ENCODE peak calls at places on chromosomes 5 and 9, in four cellular contexts. U is GM12878, T is tibial artery, B is esophagus squamous epithelium. C is an unnamed sample.
A peak's percentile ranks its signal among the peaks of the same experiment; 100 is the strongest.

GRCh38 chr9:70080481-70081119 is 37.0 kb downstream of the MAMDC2 start:
- DNase-seq in U (no peak), T (peak; percentile 76), B (no peak), C (no peak)

GRCh38 chr9:3285365-3286161 is 240.2 kb downstream of the RFX3 start:
- DNase-seq in U (no peak), T (no peak), B (no peak), C (no peak)

GRCh38 chr5:93621340-93621872 is 38.4 kb downstream of the NR2F1 start:
- DNase-seq in U (no peak), T (peak; percentile 84), B (no peak), C (no peak)

GRCh38 chr5:14199902-14200301 is 56.8 kb downstream of the TRIO start:
- DNase-seq in U (no peak), T (no peak), B (no peak), C (no peak)

GRCh38 chr5:73774924-73775323 is 148.9 kb downstream of the ARHGEF28 start:
- DNase-seq in U (no peak), T (no peak), B (no peak), C (no peak)

GRCh38 chr9:129702563-129702962 is 37.1 kb downstream of the PRRX2 start:
- DNase-seq in U (no peak), T (peak; percentile 88), B (no peak), C (peak; percentile 38)

GRCh38 chr9:76787677-76788076 is 23.4 kb downstream of the PCA3 start:
- DNase-seq in U (no peak), T (no peak), B (no peak), C (no peak)

GRCh38 chr9:121304707-121305106 is 36.7 kb downstream of the GSN start:
- DNase-seq in U (no peak), T (no peak), B (no peak), C (no peak)

GRCh38 chr5:66169534-66169933 is 25.4 kb downstream of the SREK1 start:
- DNase-seq in U (no peak), T (no peak), B (no peak), C (no peak)

GRCh38 chr9:129252937-129253819 is 75.1 kb upstream of the IER5L start:
- DNase-seq in U (no peak), T (peak; percentile 91), B (no peak), C (no peak)

GRCh38 chr9:136623849-136624183 is 38.9 kb upstream of the EGFL7 start:
- DNase-seq in U (no peak), T (no peak), B (no peak), C (peak; percentile 91)

GRCh38 chr9:32741706-32742105 is 41.6 kb upstream of the TMEM215 start:
- DNase-seq in U (no peak), T (no peak), B (no peak), C (no peak)

GRCh38 chr9:115063058-115063850 is 54.7 kb downstream of the TNC start:
- DNase-seq in U (no peak), T (no peak), B (no peak), C (peak; percentile 28)

GRCh38 chr9:93828331-93829097 is 126.6 kb downstream of the BARX1 start:
- DNase-seq in U (no peak), T (no peak), B (no peak), C (no peak)

GRCh38 chr5:62111428-62111827 is 194.6 kb upstream of the KIF2A start:
- DNase-seq in U (no peak), T (no peak), B (no peak), C (no peak)

GRCh38 chr9:10005206-10005605 is 607.6 kb downstream of the PTPRD start:
- DNase-seq in U (no peak), T (no peak), B (no peak), C (no peak)

GRCh38 chr9:34428325-34428958 is 29.9 kb downstream of the FAM219A start:
- DNase-seq in U (no peak), T (no peak), B (no peak), C (no peak)

GRCh38 chr9:96009690-96010477 is 134.4 kb downstream of the ERCC6L2 start:
- DNase-seq in U (no peak), T (no peak), B (no peak), C (no peak)

GRCh38 chr9:87008667-87009066 is 61.4 kb upstream of the GAS1 start:
- DNase-seq in U (no peak), T (no peak), B (no peak), C (no peak)

GRCh38 chr9:87269296-87269695 is 228.4 kb upstream of the DAPK1 start:
- DNase-seq in U (no peak), T (no peak), B (no peak), C (no peak)

GRCh38 chr9:98732801-98733200 is 24.1 kb upstream of the GABBR2 start:
- DNase-seq in U (no peak), T (no peak), B (no peak), C (peak; percentile 17)
- H3K4me1 ChIP-seq in U (no peaks in the 10 kb centered on the region), T (no peaks in the 10 kb centered on the region), B (no peaks in the 10 kb centered on the region), C (peaks cover 12% of the 10 kb centered on the region)

GRCh38 chr5:147485814-147486213 is 24.1 kb downstream of the DPYSL3 start:
- DNase-seq in U (no peak), T (no peak), B (no peak), C (no peak)
- H3K4me1 ChIP-seq in U (no peaks in the 10 kb centered on the region), T (peaks cover 8% of the 10 kb centered on the region), B (peaks cover 44% of the 10 kb centered on the region), C (no peaks in the 10 kb centered on the region)

DNA sequence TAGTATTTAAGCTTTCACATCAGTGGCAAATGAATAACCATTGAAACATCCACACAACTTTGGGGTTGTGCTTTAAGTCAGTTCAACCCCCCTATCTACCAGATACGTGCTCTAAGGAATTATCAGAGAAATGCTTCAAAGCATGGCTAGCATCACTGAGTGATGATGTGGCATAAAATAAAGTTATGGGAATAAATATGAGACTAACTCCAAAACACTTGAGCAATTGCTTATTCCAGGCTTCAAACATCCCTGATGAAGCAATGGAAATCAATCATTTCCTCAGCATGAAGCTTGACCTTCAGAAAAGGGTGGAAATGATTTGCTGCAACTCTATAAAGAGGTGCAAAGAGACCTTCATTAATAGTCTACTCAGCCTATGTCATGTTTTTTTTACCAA is 292.0 kb upstream of the SMC2 start:
- DNase-seq in U (no peak), T (no peak), B (no peak), C (no peak)
- H3K4me1 ChIP-seq in U (no peaks in the 10 kb centered on the region), T (no peaks in the 10 kb centered on the region), B (no peaks in the 10 kb centered on the region), C (no peaks in the 10 kb centered on the region)

DNA sequence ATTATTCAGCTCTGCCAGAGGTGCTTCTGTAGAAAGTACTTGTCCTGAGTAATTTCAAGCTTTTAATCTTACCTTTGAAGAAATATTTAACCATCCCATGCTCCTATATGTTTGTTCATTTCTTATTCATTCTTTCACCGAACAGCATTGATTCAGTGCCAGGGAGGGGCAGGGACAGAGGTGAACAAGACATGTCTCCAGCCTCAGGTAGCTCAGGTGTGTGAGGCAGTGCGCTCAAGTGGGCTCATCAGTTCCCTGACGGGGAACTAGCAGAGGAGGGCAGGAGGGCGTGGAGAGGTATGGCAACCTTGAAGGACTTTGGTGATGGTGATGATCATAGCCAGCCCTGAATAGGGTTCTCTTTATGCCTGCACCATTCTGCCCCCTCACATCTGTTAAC is 25.9 kb downstream of the ERGIC1 start:
- DNase-seq in U (no peak), T (no peak), B (no peak), C (no peak)
- H3K4me1 ChIP-seq in U (no peaks in the 10 kb centered on the region), T (peaks cover 67% of the 10 kb centered on the region), B (peaks cover 84% of the 10 kb centered on the region), C (peaks cover 25% of the 10 kb centered on the region)

DNA sequence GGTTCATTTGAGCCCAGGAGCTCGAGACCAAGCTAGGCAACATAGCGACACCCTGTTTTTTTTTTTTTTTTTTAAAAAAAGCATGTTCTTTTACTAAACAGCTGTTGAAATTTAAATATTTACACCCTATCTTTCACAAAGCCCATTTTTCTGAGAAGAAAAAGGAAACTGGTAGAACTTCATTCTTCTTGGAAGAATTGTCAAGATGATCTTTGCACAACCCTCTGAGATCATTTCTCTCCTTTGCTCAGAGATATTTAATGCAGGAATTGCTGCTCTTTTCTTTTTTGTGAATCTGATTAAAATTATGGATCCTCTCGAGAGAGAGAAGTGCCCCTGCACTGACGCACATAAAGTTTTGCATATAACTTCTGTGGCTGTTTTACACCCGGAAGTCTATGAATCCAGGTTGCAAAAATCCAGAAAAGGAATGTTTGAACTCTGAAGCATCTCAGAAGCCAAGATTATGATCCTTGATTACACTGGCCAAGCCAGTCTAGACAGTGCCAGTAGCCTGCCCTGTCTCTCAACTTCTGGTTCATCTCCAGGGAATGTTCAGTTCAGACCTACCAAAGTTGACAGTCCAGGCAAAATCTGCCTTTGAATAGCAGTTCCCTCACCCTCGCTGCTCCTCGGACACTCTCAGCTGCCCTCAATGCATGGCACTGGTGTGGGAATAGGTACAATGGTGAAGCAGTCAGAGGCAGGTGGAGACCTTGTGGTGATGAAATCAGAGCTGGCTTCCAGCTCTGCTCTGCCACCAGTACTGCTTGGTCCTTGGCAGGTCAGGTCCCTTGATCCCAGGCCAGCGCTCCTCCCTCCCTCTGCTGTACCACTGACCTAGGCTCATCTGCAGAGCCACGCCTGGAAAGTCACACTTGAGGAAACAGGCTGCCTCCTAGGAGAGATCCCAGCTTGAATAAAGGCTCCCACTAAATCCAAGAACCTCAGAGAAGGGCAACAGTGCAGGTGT is 13.3 kb upstream of the SLC31A2 start:
- DNase-seq in U (no peak), T (no peak), B (no peak), C (no peak)
- H3K4me1 ChIP-seq in U (no peaks in the 10 kb centered on the region), T (no peaks in the 10 kb centered on the region), B (no peaks in the 10 kb centered on the region), C (no peaks in the 10 kb centered on the region)

GRCh38 chr5:139667001-139667729 is 19.0 kb downstream of the CXXC5 start:
- DNase-seq in U (no peak), T (no peak), B (no peak), C (no peak)

GRCh38 chr5:139664727-139665351 is 16.7 kb downstream of the CXXC5 start:
- DNase-seq in U (no peak), T (peak; percentile 82), B (no peak), C (no peak)

GRCh38 chr5:139665626-139666025 is 17.5 kb downstream of the CXXC5 start:
- DNase-seq in U (no peak), T (no peak), B (no peak), C (no peak)

GRCh38 chr5:139667730-139668063 is 19.5 kb downstream of the CXXC5 start:
- DNase-seq in U (no peak), T (no peak), B (no peak), C (no peak)

DNA sequence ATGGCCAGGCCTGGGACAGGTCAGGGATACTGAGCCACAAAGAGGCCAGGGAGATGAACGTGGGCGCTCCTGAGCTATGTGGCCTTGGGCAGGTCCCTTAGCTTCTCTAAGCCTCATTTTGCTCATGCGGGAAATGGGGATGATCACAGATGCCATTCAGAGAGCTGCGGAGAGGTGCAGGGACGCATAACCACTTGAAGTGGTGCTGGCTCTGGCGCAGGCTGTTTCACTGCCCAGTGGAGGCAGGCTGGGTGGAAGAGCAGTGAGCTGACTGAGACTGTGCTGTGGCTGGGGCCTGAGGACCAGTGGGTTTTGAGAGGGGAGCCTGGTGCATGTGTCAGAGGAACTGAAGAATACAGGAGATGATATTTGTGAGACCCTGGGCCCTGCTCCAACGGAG is 18.4 kb downstream of the CXXC5 start:
- DNase-seq in U (no peak), T (no peak), B (no peak), C (no peak)
- H3K4me1 ChIP-seq in U (peaks cover 81% of the 10 kb centered on the region), T (peaks cover 99% of the 10 kb centered on the region), B (peaks cover 99% of the 10 kb centered on the region), C (peaks cover 20% of the 10 kb centered on the region)

DNA sequence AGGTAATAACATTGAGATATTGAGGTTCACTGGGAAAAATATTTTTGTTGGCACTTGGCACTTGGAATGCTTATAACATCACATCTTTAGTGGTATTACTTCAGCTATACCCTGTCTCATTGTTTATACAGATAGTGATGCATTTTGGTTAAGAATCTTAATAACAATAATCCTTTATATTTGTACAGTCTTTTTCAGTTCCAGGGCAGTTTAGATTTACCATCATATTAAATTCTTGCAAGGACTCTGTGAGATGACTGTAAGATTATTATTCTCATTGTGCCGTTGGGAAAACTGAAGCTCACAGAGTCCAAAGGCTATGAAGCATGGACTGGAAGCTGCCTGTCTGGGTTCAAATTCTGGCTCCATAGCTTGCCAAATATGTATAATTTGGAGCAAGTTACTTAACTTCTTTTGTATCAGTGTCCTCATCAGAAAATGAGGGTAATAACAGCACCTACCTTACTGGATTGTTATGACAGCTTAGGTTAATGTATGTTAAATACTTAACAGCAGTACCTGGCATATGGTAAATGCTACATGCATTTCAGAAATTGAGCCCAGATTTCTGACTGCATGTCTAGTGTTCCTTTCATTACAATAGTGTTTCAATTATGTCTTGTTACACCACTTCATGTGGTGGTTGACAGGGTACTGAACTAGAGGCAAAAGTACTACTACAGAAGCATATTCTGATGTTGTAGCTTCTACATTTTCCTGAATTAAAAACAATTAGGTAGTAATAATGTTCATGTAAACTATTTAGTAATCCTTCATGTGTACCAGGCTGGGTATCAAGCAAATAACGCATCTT is 272.2 kb downstream of the PLK2 start:
- DNase-seq in U (no peak), T (no peak), B (no peak), C (no peak)
- H3K4me1 ChIP-seq in U (no peaks in the 10 kb centered on the region), T (peaks cover 18% of the 10 kb centered on the region), B (peaks cover 22% of the 10 kb centered on the region), C (peaks cover 42% of the 10 kb centered on the region)

C was measured in keratinocyte.